ENCODE peak calls at places on chromosomes 16 and 17, in nine cellular contexts. One of them, this sample, is unnamed.

GRCh38 chr16:31253642-31254045 is 6.1 kb upstream of the ITGAM start:
- DNase-seq in osteocyte: no peak
- DNase-seq in GM06990: no peak
- DNase-seq in astrocyte of the spinal cord: no peak
- DNase-seq in A549: peak
- DNase-seq in Panc1: no peak
- DNase-seq in HL-60: peak
- DNase-seq in RWPE1: no peak
- DNase-seq in IMR-90: no peak
- DNase-seq in this sample: no peak

GRCh38 chr16:50011707-50012106 is 13.3 kb upstream of the CNEP1R1 start:
- DNase-seq in osteocyte: no peak
- DNase-seq in GM06990: no peak
- DNase-seq in astrocyte of the spinal cord: no peak
- DNase-seq in A549: no peak
- DNase-seq in Panc1: no peak
- DNase-seq in HL-60: peak
- DNase-seq in RWPE1: no peak
- DNase-seq in IMR-90: no peak
- DNase-seq in this sample: no peak

GRCh38 chr17:76550712-76551615 is 11.1 kb downstream of the PRCD start:
- DNase-seq in osteocyte: no peak
- DNase-seq in GM06990: no peak
- DNase-seq in astrocyte of the spinal cord: peak
- DNase-seq in A549: peak
- DNase-seq in Panc1: no peak
- DNase-seq in HL-60: no peak
- DNase-seq in RWPE1: no peak
- DNase-seq in IMR-90: peak
- DNase-seq in this sample: no peak

GRCh38 chr16:86987746-86988670 is 329.2 kb downstream of the C16orf95 start:
- DNase-seq in osteocyte: no peak
- DNase-seq in GM06990: no peak
- DNase-seq in astrocyte of the spinal cord: no peak
- DNase-seq in A549: no peak
- DNase-seq in Panc1: no peak
- DNase-seq in HL-60: no peak
- DNase-seq in RWPE1: no peak
- DNase-seq in IMR-90: no peak
- DNase-seq in this sample: no peak

GRCh38 chr16:86951831-86952598 is 365.2 kb downstream of the C16orf95 start:
- DNase-seq in osteocyte: peak
- DNase-seq in GM06990: no peak
- DNase-seq in astrocyte of the spinal cord: peak
- DNase-seq in A549: peak
- DNase-seq in Panc1: no peak
- DNase-seq in HL-60: no peak
- DNase-seq in RWPE1: peak
- DNase-seq in IMR-90: peak
- DNase-seq in this sample: no peak

GRCh38 chr17:74771319-74771914 is 4.7 kb downstream of the NAT9 start:
- DNase-seq in osteocyte: no peak
- DNase-seq in GM06990: no peak
- DNase-seq in astrocyte of the spinal cord: no peak
- DNase-seq in A549: no peak
- DNase-seq in Panc1: no peak
- DNase-seq in HL-60: no peak
- DNase-seq in RWPE1: no peak
- DNase-seq in IMR-90: no peak
- DNase-seq in this sample: no peak

GRCh38 chr17:57861000-57861736 is 11.3 kb upstream of the MRPS23 start:
- DNase-seq in osteocyte: no peak
- DNase-seq in GM06990: no peak
- DNase-seq in astrocyte of the spinal cord: peak
- DNase-seq in A549: peak
- DNase-seq in Panc1: no peak
- DNase-seq in HL-60: peak
- DNase-seq in RWPE1: no peak
- DNase-seq in IMR-90: peak
- DNase-seq in this sample: peak

GRCh38 chr16:66486773-66487579 is 59.9 kb downstream of the BEAN1 start:
- DNase-seq in osteocyte: peak
- DNase-seq in GM06990: no peak
- DNase-seq in astrocyte of the spinal cord: peak
- DNase-seq in A549: peak
- DNase-seq in Panc1: no peak
- DNase-seq in HL-60: peak
- DNase-seq in RWPE1: no peak
- DNase-seq in IMR-90: peak
- DNase-seq in this sample: no peak

GRCh38 chr16:31480851-31481250 is 2.1 kb upstream of the SLC5A2 start:
- DNase-seq in osteocyte: no peak
- DNase-seq in GM06990: no peak
- DNase-seq in astrocyte of the spinal cord: no peak
- DNase-seq in A549: no peak
- DNase-seq in Panc1: no peak
- DNase-seq in HL-60: no peak
- DNase-seq in RWPE1: no peak
- DNase-seq in IMR-90: no peak
- DNase-seq in this sample: no peak

GRCh38 chr16:89034573-89034961 is 57.6 kb upstream of the CBFA2T3 start:
- DNase-seq in osteocyte: no peak
- DNase-seq in GM06990: no peak
- DNase-seq in astrocyte of the spinal cord: no peak
- DNase-seq in A549: no peak
- DNase-seq in Panc1: no peak
- DNase-seq in HL-60: no peak
- DNase-seq in RWPE1: no peak
- DNase-seq in IMR-90: no peak
- DNase-seq in this sample: no peak

GRCh38 chr16:2486645-2487516 is 12.0 kb downstream of the TBC1D24 start:
- DNase-seq in osteocyte: no peak
- DNase-seq in GM06990: peak
- DNase-seq in astrocyte of the spinal cord: no peak
- DNase-seq in A549: no peak
- DNase-seq in Panc1: no peak
- DNase-seq in HL-60: peak
- DNase-seq in RWPE1: no peak
- DNase-seq in IMR-90: peak
- DNase-seq in this sample: peak

GRCh38 chr17:78053777-78054468 is 74.6 kb downstream of the TMC6 start:
- DNase-seq in osteocyte: no peak
- DNase-seq in GM06990: no peak
- DNase-seq in astrocyte of the spinal cord: no peak
- DNase-seq in A549: no peak
- DNase-seq in Panc1: no peak
- DNase-seq in HL-60: no peak
- DNase-seq in RWPE1: no peak
- DNase-seq in IMR-90: no peak
- DNase-seq in this sample: no peak

GRCh38 chr17:77742579-77742978 is 215.9 kb upstream of the TNRC6C start:
- DNase-seq in osteocyte: no peak
- DNase-seq in GM06990: no peak
- DNase-seq in astrocyte of the spinal cord: no peak
- DNase-seq in A549: no peak
- DNase-seq in Panc1: no peak
- DNase-seq in HL-60: no peak
- DNase-seq in RWPE1: no peak
- DNase-seq in IMR-90: no peak
- DNase-seq in this sample: no peak

GRCh38 chr17:75129576-75129975 is 2.0 kb downstream of the NT5C start:
- DNase-seq in osteocyte: no peak
- DNase-seq in GM06990: no peak
- DNase-seq in astrocyte of the spinal cord: no peak
- DNase-seq in A549: no peak
- DNase-seq in Panc1: no peak
- DNase-seq in HL-60: no peak
- DNase-seq in RWPE1: no peak
- DNase-seq in IMR-90: no peak
- DNase-seq in this sample: no peak

GRCh38 chr17:74457146-74457819 is 9.2 kb upstream of the CD300A start:
- DNase-seq in osteocyte: peak
- DNase-seq in GM06990: peak
- DNase-seq in astrocyte of the spinal cord: peak
- DNase-seq in A549: peak
- DNase-seq in Panc1: no peak
- DNase-seq in HL-60: no peak
- DNase-seq in RWPE1: peak
- DNase-seq in IMR-90: peak
- DNase-seq in this sample: peak

GRCh38 chr16:75754126-75754525 is 27.8 kb upstream of the CPHXL start:
- DNase-seq in osteocyte: no peak
- DNase-seq in GM06990: no peak
- DNase-seq in astrocyte of the spinal cord: no peak
- DNase-seq in A549: no peak
- DNase-seq in Panc1: no peak
- DNase-seq in HL-60: no peak
- DNase-seq in RWPE1: peak
- DNase-seq in IMR-90: peak
- DNase-seq in this sample: no peak

GRCh38 chr16:11914759-11915643 is 755 bp downstream of the GSPT1 start:
- DNase-seq in osteocyte: no peak
- DNase-seq in GM06990: peak
- DNase-seq in astrocyte of the spinal cord: peak
- DNase-seq in A549: peak
- DNase-seq in Panc1: no peak
- DNase-seq in HL-60: peak
- DNase-seq in RWPE1: no peak
- DNase-seq in IMR-90: peak
- DNase-seq in this sample: peak
- TF ChIP-seq CTCF in osteocyte: peak
- TF ChIP-seq CTCF in GM06990: no peak
- TF ChIP-seq CTCF in astrocyte of the spinal cord: no peak
- TF ChIP-seq CTCF in A549: no peak
- TF ChIP-seq CTCF in Panc1: no peak
- TF ChIP-seq CTCF in HL-60: no peak
- TF ChIP-seq CTCF in RWPE1: no peak
- TF ChIP-seq CTCF in IMR-90: no peak
- TF ChIP-seq CTCF in this sample: peak

GRCh38 chr17:50697663-50698272 is 9.9 kb downstream of the ANKRD40 start:
- DNase-seq in osteocyte: no peak
- DNase-seq in GM06990: no peak
- DNase-seq in astrocyte of the spinal cord: no peak
- DNase-seq in A549: peak
- DNase-seq in Panc1: no peak
- DNase-seq in HL-60: no peak
- DNase-seq in RWPE1: no peak
- DNase-seq in IMR-90: no peak
- DNase-seq in this sample: no peak
- TF ChIP-seq CTCF in osteocyte: no peak
- TF ChIP-seq CTCF in GM06990: no peak
- TF ChIP-seq CTCF in astrocyte of the spinal cord: no peak
- TF ChIP-seq CTCF in A549: peak
- TF ChIP-seq CTCF in Panc1: peak
- TF ChIP-seq CTCF in HL-60: no peak
- TF ChIP-seq CTCF in RWPE1: no peak
- TF ChIP-seq CTCF in IMR-90: no peak
- TF ChIP-seq CTCF in this sample: no peak

DNA sequence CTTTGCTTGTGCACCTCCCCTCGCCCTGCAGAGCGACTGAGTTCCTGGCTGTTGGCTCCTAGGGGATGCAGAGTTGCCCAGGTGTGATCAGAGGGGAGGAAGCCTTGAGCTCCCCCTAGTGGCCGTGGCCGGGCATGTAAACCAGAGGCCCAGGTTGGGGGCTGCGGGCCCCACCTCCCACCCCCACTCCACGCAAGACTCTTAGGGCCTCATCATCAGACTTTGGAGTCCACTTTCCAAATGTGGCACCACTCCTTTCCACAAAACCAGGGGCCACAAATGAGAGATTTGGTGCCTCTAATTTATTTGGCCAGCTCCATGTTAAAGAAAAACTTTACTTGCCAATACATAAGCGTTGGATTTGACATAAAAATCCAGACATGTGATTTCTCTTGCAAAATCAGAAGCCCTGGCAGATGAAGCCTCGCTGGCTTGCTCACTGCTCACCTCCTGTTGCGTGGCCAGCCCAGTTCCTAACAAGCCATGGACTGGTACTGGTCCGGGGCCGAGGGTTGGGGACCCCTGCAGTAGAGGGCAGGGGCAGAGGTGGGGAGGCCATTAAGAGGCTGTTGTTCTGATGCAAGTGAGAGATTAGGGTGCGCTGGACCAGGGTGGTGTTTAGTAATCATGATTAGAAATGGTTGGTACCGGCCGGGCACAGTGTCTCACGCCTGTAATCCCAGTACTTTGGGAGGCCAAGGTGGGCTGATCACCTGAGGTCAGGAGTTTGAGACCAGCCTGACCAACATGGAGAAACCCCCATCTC is 28.7 kb upstream of the GAS7 start:
- DNase-seq in osteocyte: no peak
- DNase-seq in GM06990: peak
- DNase-seq in astrocyte of the spinal cord: no peak
- DNase-seq in A549: peak
- DNase-seq in Panc1: peak
- DNase-seq in HL-60: no peak
- DNase-seq in RWPE1: peak
- DNase-seq in IMR-90: peak
- DNase-seq in this sample: peak
- TF ChIP-seq CTCF in osteocyte: peak
- TF ChIP-seq CTCF in GM06990: peak
- TF ChIP-seq CTCF in astrocyte of the spinal cord: peak
- TF ChIP-seq CTCF in A549: peak
- TF ChIP-seq CTCF in Panc1: peak
- TF ChIP-seq CTCF in HL-60: peak
- TF ChIP-seq CTCF in RWPE1: peak
- TF ChIP-seq CTCF in IMR-90: peak
- TF ChIP-seq CTCF in this sample: peak

GRCh38 chr16:83115491-83116232 is 488.9 kb downstream of the CDH13 start:
- DNase-seq in osteocyte: no peak
- DNase-seq in GM06990: no peak
- DNase-seq in astrocyte of the spinal cord: no peak
- DNase-seq in A549: no peak
- DNase-seq in Panc1: no peak
- DNase-seq in HL-60: no peak
- DNase-seq in RWPE1: no peak
- DNase-seq in IMR-90: no peak
- DNase-seq in this sample: no peak

GRCh38 chr16:83116274-83116892 is 489.6 kb downstream of the CDH13 start:
- DNase-seq in osteocyte: no peak
- DNase-seq in GM06990: no peak
- DNase-seq in astrocyte of the spinal cord: no peak
- DNase-seq in A549: no peak
- DNase-seq in Panc1: no peak
- DNase-seq in HL-60: no peak
- DNase-seq in RWPE1: no peak
- DNase-seq in IMR-90: no peak
- DNase-seq in this sample: no peak

GRCh38 chr16:83113811-83114210 is 487.0 kb downstream of the CDH13 start:
- DNase-seq in osteocyte: no peak
- DNase-seq in GM06990: no peak
- DNase-seq in astrocyte of the spinal cord: no peak
- DNase-seq in A549: no peak
- DNase-seq in Panc1: no peak
- DNase-seq in HL-60: no peak
- DNase-seq in RWPE1: no peak
- DNase-seq in IMR-90: peak
- DNase-seq in this sample: no peak

GRCh38 chr16:83110221-83110768 is 483.5 kb downstream of the CDH13 start:
- DNase-seq in osteocyte: no peak
- DNase-seq in GM06990: no peak
- DNase-seq in astrocyte of the spinal cord: no peak
- DNase-seq in A549: no peak
- DNase-seq in Panc1: no peak
- DNase-seq in HL-60: no peak
- DNase-seq in RWPE1: no peak
- DNase-seq in IMR-90: no peak
- DNase-seq in this sample: no peak

GRCh38 chr16:83113317-83113716 is 486.5 kb downstream of the CDH13 start:
- DNase-seq in osteocyte: no peak
- DNase-seq in GM06990: no peak
- DNase-seq in astrocyte of the spinal cord: no peak
- DNase-seq in A549: peak
- DNase-seq in Panc1: no peak
- DNase-seq in HL-60: peak
- DNase-seq in RWPE1: no peak
- DNase-seq in IMR-90: peak
- DNase-seq in this sample: no peak
- TF ChIP-seq CTCF in osteocyte: peak
- TF ChIP-seq CTCF in GM06990: peak
- TF ChIP-seq CTCF in astrocyte of the spinal cord: peak
- TF ChIP-seq CTCF in A549: peak
- TF ChIP-seq CTCF in Panc1: peak
- TF ChIP-seq CTCF in HL-60: peak
- TF ChIP-seq CTCF in RWPE1: no peak
- TF ChIP-seq CTCF in IMR-90: peak
- TF ChIP-seq CTCF in this sample: peak

This sample was measured in GM13976.